ENCODE peak calls at places on chromosomes 16 and 17, in five cellular contexts. V, X, W, R and G are unnamed samples.

GRCh38 chr17:67365762-67366192 is 600 bp downstream of the PSMD12 start:
- DNase-seq in V (no peak), X (peak), W (no peak), R (no peak), G (no peak)

GRCh38 chr17:51653902-51654301 is 393.6 kb downstream of the UTP18 start:
- DNase-seq in V (no peak), X (no peak), W (no peak), R (no peak), G (no peak)

GRCh38 chr16:31274831-31275816 is 15.3 kb downstream of the ITGAM start:
- DNase-seq in V (no peak), X (no peak), W (no peak), R (no peak), G (no peak)

GRCh38 chr16:68079616-68080344 is 5.4 kb upstream of the NFATC3 start:
- DNase-seq in V (peak), X (no peak), W (peak), R (no peak), G (no peak)

GRCh38 chr17:76268991-76269981 is 4.1 kb downstream of the UBALD2 start:
- DNase-seq in V (no peak), X (no peak), W (no peak), R (no peak), G (no peak)

GRCh38 chr16:87657621-87658192 is 55.4 kb downstream of the JPH3 start:
- DNase-seq in V (no peak), X (no peak), W (no peak), R (no peak), G (peak)

GRCh38 chr16:69494993-69495392 is 70.6 kb downstream of the CYB5B start:
- DNase-seq in V (no peak), X (no peak), W (peak), R (no peak), G (peak)

GRCh38 chr16:8959921-8960787 is 3.6 kb downstream of the USP7 start:
- DNase-seq in V (no peak), X (no peak), W (no peak), R (no peak), G (no peak)

GRCh38 chr17:56812971-56813388 is 20.7 kb downstream of the C17orf67 start:
- DNase-seq in V (no peak), X (peak), W (no peak), R (no peak), G (no peak)

GRCh38 chr17:42680331-42680808 is 1.3 kb downstream of the CCR10 start:
- DNase-seq in V (no peak), X (peak), W (no peak), R (peak), G (no peak)

GRCh38 chr16:50293994-50294855 is 27.9 kb downstream of the ADCY7 start:
- DNase-seq in V (no peak), X (no peak), W (no peak), R (no peak), G (no peak)

GRCh38 chr16:85898521-85899442 is at the start of gene IRF8:
- DNase-seq in V (peak), X (no peak), W (peak), R (no peak), G (peak)